ENCODE peak calls at places on chromosomes 7 and 10, in four cellular contexts. Z is fibroblast of mammary gland, A is cardiac fibroblast, P is NCI-H1436. J is an unnamed sample.

GRCh38 chr10:68800196-68800595 is 27.1 kb upstream of the STOX1 start:
- DNase-seq in Z (no peak), A (no peak), P (no peak), J (no peak)

GRCh38 chr10:78382047-78382446 is 348.4 kb downstream of the RPS24 start:
- DNase-seq in A (no peak), Z (no peak), P (no peak), J (no peak)

GRCh38 chr10:133315847-133316246 is 7.1 kb downstream of the ZNF511 start:
- DNase-seq in Z (peak; percentile 29), P (no peak), A (peak; percentile 39), J (no peak)

GRCh38 chr10:90167174-90168064 is 466.0 kb downstream of the KIF20B start:
- DNase-seq in A (peak; percentile 83), Z (peak; percentile 88), P (no peak), J (peak; percentile 92)

GRCh38 chr10:69389827-69390490 is 26.8 kb downstream of the TACR2 start:
- DNase-seq in Z (peak; percentile 45), P (no peak), A (peak; percentile 80), J (peak; percentile 72)

GRCh38 chr10:5575482-5576153 is 50.9 kb downstream of the CALML3 start:
- DNase-seq in P (no peak), Z (peak; percentile 72), A (peak; percentile 55), J (peak; percentile 62)

GRCh38 chr7:151212626-151213025 is 2.3 kb upstream of the H2BK1 start:
- DNase-seq in Z (no peak), A (no peak), P (no peak), J (no peak)

GRCh38 chr10:97499561-97500296 is 1.0 kb downstream of the UBTD1 start:
- DNase-seq in P (no peak), Z (peak; percentile 77), A (peak; percentile 72), J (peak; percentile 68)

GRCh38 chr10:103890194-103890658 is 27.8 kb downstream of the STN1 start:
- DNase-seq in A (peak; percentile 50), Z (peak; percentile 29), P (no peak), J (no peak)

GRCh38 chr10:61662794-61663259 is at the start of gene CABCOCO1:
- DNase-seq in P (no peak), A (peak; percentile 63), Z (peak; percentile 45), J (peak; percentile 56)

GRCh38 chr10:95397747-95398146 is 106.9 kb upstream of the PDLIM1 start:
- DNase-seq in Z (no peak), P (no peak), A (no peak), J (no peak)

GRCh38 chr10:119597405-119598186 is 832 bp upstream of the TIAL1 start:
- DNase-seq in P (no peak), Z (no peak), A (no peak), J (no peak)

GRCh38 chr10:121865554-121865953 is 62.3 kb downstream of the ATE1 start:
- DNase-seq in P (peak; percentile 8), A (no peak), Z (no peak), J (no peak)

GRCh38 chr7:12709731-12710502 is 22.5 kb downstream of the ARL4A start:
- DNase-seq in P (no peak), Z (peak; percentile 69), A (peak; percentile 51), J (peak; percentile 76)

GRCh38 chr10:127036987-127037386 is 131.8 kb downstream of the DOCK1 start:
- DNase-seq in A (no peak), Z (no peak), P (no peak), J (no peak)

GRCh38 chr10:22727663-22728062 is 13.3 kb upstream of the PIP4K2A start:
- DNase-seq in Z (no peak), P (no peak), A (no peak), J (no peak)